ENCODE peak calls at places on chromosomes 11 and 22, in four cellular contexts. One of them, this sample, is unnamed.

GRCh38 chr11:78649361-78650215 is 74.9 kb upstream of the NARS2 start:
- ATAC-seq in A549: no peak
- ATAC-seq in gastroesophageal sphincter: no peak
- ATAC-seq in CD8-positive, alpha-beta T cell: no peak
- ATAC-seq in this sample: no peak

GRCh38 chr11:16986434-16987204 is 27.6 kb downstream of the PLEKHA7 start:
- ATAC-seq in A549: no peak
- ATAC-seq in gastroesophageal sphincter: no peak
- ATAC-seq in CD8-positive, alpha-beta T cell: peak; percentile 87
- ATAC-seq in this sample: peak; percentile 69

GRCh38 chr11:44760917-44761545 is 34.3 kb downstream of the TSPAN18 start:
- ATAC-seq in A549: peak; percentile 97
- ATAC-seq in gastroesophageal sphincter: peak; percentile 88
- ATAC-seq in CD8-positive, alpha-beta T cell: no peak
- ATAC-seq in this sample: peak; percentile 63

GRCh38 chr11:45053736-45054446 is 92.5 kb upstream of the PRDM11 start:
- ATAC-seq in A549: no peak
- ATAC-seq in gastroesophageal sphincter: no peak
- ATAC-seq in CD8-positive, alpha-beta T cell: no peak
- ATAC-seq in this sample: no peak

GRCh38 chr11:92154611-92155010 is 70.0 kb upstream of the FAT3 start:
- ATAC-seq in A549: no peak
- ATAC-seq in gastroesophageal sphincter: no peak
- ATAC-seq in CD8-positive, alpha-beta T cell: no peak
- ATAC-seq in this sample: no peak

GRCh38 chr11:58606930-58607714 is 15.3 kb upstream of the CNTF start:
- ATAC-seq in A549: no peak
- ATAC-seq in gastroesophageal sphincter: no peak
- ATAC-seq in CD8-positive, alpha-beta T cell: no peak
- ATAC-seq in this sample: no peak

GRCh38 chr22:19505735-19506126 is 18.5 kb downstream of the CLDN5 start:
- ATAC-seq in A549: no peak
- ATAC-seq in gastroesophageal sphincter: no peak
- ATAC-seq in CD8-positive, alpha-beta T cell: no peak
- ATAC-seq in this sample: no peak

GRCh38 chr22:45185718-45186511 is 22.2 kb downstream of the NUP50 start:
- ATAC-seq in A549: no peak
- ATAC-seq in gastroesophageal sphincter: no peak
- ATAC-seq in CD8-positive, alpha-beta T cell: peak; percentile 38
- ATAC-seq in this sample: peak; percentile 29

GRCh38 chr11:20056109-20057054 is 103.9 kb downstream of the DBX1 start:
- ATAC-seq in A549: no peak
- ATAC-seq in gastroesophageal sphincter: peak; percentile 75
- ATAC-seq in CD8-positive, alpha-beta T cell: no peak
- ATAC-seq in this sample: peak; percentile 87

GRCh38 chr11:83025267-83025704 is 46.4 kb downstream of the RAB30 start:
- ATAC-seq in A549: no peak
- ATAC-seq in gastroesophageal sphincter: peak; percentile 44
- ATAC-seq in CD8-positive, alpha-beta T cell: no peak
- ATAC-seq in this sample: peak; percentile 33

GRCh38 chr22:50479686-50480085 is 1.7 kb upstream of the ADM2 start:
- ATAC-seq in A549: no peak
- ATAC-seq in gastroesophageal sphincter: no peak
- ATAC-seq in CD8-positive, alpha-beta T cell: no peak
- ATAC-seq in this sample: no peak

GRCh38 chr11:107840120-107840479 is 18.5 kb downstream of the SLC35F2 start:
- ATAC-seq in A549: peak; percentile 81
- ATAC-seq in gastroesophageal sphincter: peak; percentile 37
- ATAC-seq in CD8-positive, alpha-beta T cell: no peak
- ATAC-seq in this sample: peak; percentile 72

GRCh38 chr11:63850946-63851345 is 12.0 kb downstream of the MARK2 start:
- ATAC-seq in A549: no peak
- ATAC-seq in gastroesophageal sphincter: no peak
- ATAC-seq in CD8-positive, alpha-beta T cell: peak; percentile 31
- ATAC-seq in this sample: no peak

GRCh38 chr11:63680842-63681207 is 475 bp upstream of the RTN3 start:
- ATAC-seq in A549: peak; percentile 26
- ATAC-seq in gastroesophageal sphincter: peak; percentile 20
- ATAC-seq in CD8-positive, alpha-beta T cell: no peak
- ATAC-seq in this sample: peak; percentile 5

GRCh38 chr11:2883717-2884423 is 1.7 kb downstream of the CDKN1C start:
- ATAC-seq in A549: no peak
- ATAC-seq in gastroesophageal sphincter: peak; percentile 8
- ATAC-seq in CD8-positive, alpha-beta T cell: no peak
- ATAC-seq in this sample: no peak

GRCh38 chr22:24421428-24421931 is 5.9 kb upstream of the ADORA2A start:
- ATAC-seq in A549: peak; percentile 17
- ATAC-seq in gastroesophageal sphincter: no peak
- ATAC-seq in CD8-positive, alpha-beta T cell: peak; percentile 60
- ATAC-seq in this sample: peak; percentile 14

GRCh38 chr22:37139762-37140161 is 10.0 kb downstream of the IL2RB start:
- ATAC-seq in A549: no peak
- ATAC-seq in gastroesophageal sphincter: no peak
- ATAC-seq in CD8-positive, alpha-beta T cell: no peak
- ATAC-seq in this sample: no peak

GRCh38 chr22:24925586-24926427 is 20.7 kb downstream of the LHFPL7 start:
- ATAC-seq in A549: no peak
- ATAC-seq in gastroesophageal sphincter: no peak
- ATAC-seq in CD8-positive, alpha-beta T cell: no peak
- ATAC-seq in this sample: no peak

GRCh38 chr11:350723-351255 is 18.5 kb upstream of the B4GALNT4 start:
- ATAC-seq in A549: no peak
- ATAC-seq in gastroesophageal sphincter: no peak
- ATAC-seq in CD8-positive, alpha-beta T cell: no peak
- ATAC-seq in this sample: peak; percentile 33

GRCh38 chr22:22879675-22880029 is 8.0 kb upstream of the IGLL5 start:
- ATAC-seq in A549: no peak
- ATAC-seq in gastroesophageal sphincter: no peak
- ATAC-seq in CD8-positive, alpha-beta T cell: no peak
- ATAC-seq in this sample: no peak

GRCh38 chr11:11406652-11407051 is 53.6 kb upstream of the CSNK2A3 start:
- ATAC-seq in A549: no peak
- ATAC-seq in gastroesophageal sphincter: no peak
- ATAC-seq in CD8-positive, alpha-beta T cell: no peak
- ATAC-seq in this sample: no peak

GRCh38 chr11:130308925-130309324 is 5.8 kb downstream of the ZBTB44 start:
- ATAC-seq in A549: no peak
- ATAC-seq in gastroesophageal sphincter: no peak
- ATAC-seq in CD8-positive, alpha-beta T cell: no peak
- ATAC-seq in this sample: no peak

GRCh38 chr11:34929794-34930763 is 13.7 kb downstream of the PDHX start:
- ATAC-seq in A549: no peak
- ATAC-seq in gastroesophageal sphincter: no peak
- ATAC-seq in CD8-positive, alpha-beta T cell: no peak
- ATAC-seq in this sample: no peak

GRCh38 chr22:40451230-40451629 is 80.8 kb downstream of the SGSM3 start:
- ATAC-seq in A549: no peak
- ATAC-seq in gastroesophageal sphincter: no peak
- ATAC-seq in CD8-positive, alpha-beta T cell: peak; percentile 57
- ATAC-seq in this sample: no peak

GRCh38 chr11:108960498-108960897 is 295.6 kb downstream of the DDX10 start:
- ATAC-seq in A549: no peak
- ATAC-seq in gastroesophageal sphincter: no peak
- ATAC-seq in CD8-positive, alpha-beta T cell: no peak
- ATAC-seq in this sample: peak; percentile 33

GRCh38 chr11:101987370-101987769 is 59.9 kb upstream of the CFAP300 start:
- ATAC-seq in A549: no peak
- ATAC-seq in gastroesophageal sphincter: no peak
- ATAC-seq in CD8-positive, alpha-beta T cell: no peak
- ATAC-seq in this sample: no peak

GRCh38 chr11:12008790-12009616 is 577 bp upstream of the DKK3 start:
- ATAC-seq in A549: peak; percentile 93
- ATAC-seq in gastroesophageal sphincter: peak; percentile 81
- ATAC-seq in CD8-positive, alpha-beta T cell: peak; percentile 30
- ATAC-seq in this sample: peak; percentile 31

GRCh38 chr11:121563003-121563402 is 110.2 kb upstream of the SORL1-AS1 start:
- ATAC-seq in A549: no peak
- ATAC-seq in gastroesophageal sphincter: no peak
- ATAC-seq in CD8-positive, alpha-beta T cell: no peak
- ATAC-seq in this sample: no peak